ENCODE peak calls at places on chromosomes 3 and 15, in ten cellular contexts. W is neuronal stem cell; B is activated CD8-positive, alpha-beta memory T cell treated with anti-CD3 and anti-CD28 coated beads for 48 hours; T is RPMI8226; A is EL; U is AML-193; C is activated T-cell treated with anti-CD3 and anti-CD28 coated beads for 4 hours; F is GM12865; I is dorsolateral prefrontal cortex; X is activated CD4-positive, alpha-beta T cell treated with anti-CD3 and anti-CD28 coated beads for 1 hour. K is an unnamed sample.

GRCh38 chr3:53671192-53672021 is 174.8 kb downstream of the CHDH start:
- DNase-seq in W (no peak), B (no peak), T (peak), A (no peak), U (no peak), C (no peak), F (no peak), I (no peak), X (no peak), K (no peak)

GRCh38 chr15:20356444-20357138 is 185.0 kb downstream of the GOLGA6L6 start:
- DNase-seq in W (peak), B (no peak), T (peak), A (no peak), U (no peak), C (peak), F (peak), I (peak), X (peak), K (peak)

GRCh38 chr3:73813291-73813977 is 188.7 kb upstream of the PDZRN3 start:
- DNase-seq in W (no peak), B (no peak), T (no peak), A (no peak), U (no peak), C (no peak), F (no peak), I (no peak), X (no peak), K (no peak)

GRCh38 chr3:53577486-53577885 is 83.1 kb downstream of the CACNA1D start:
- DNase-seq in W (no peak), B (no peak), T (no peak), A (no peak), U (no peak), C (no peak), F (no peak), I (no peak), X (no peak), K (no peak)

GRCh38 chr3:172840913-172841312 is 90.4 kb downstream of the ECT2 start:
- DNase-seq in W (no peak), B (no peak), T (no peak), A (no peak), U (no peak), C (no peak), F (no peak), I (no peak), X (no peak), K (no peak)

GRCh38 chr15:34837246-34838016 is 42.1 kb upstream of the ACTC1 start:
- DNase-seq in W (no peak), B (no peak), T (no peak), A (peak), U (no peak), C (no peak), F (no peak), I (no peak), X (no peak), K (no peak)

GRCh38 chr3:156477306-156477705 is 77.6 kb downstream of the SSR3 start:
- DNase-seq in W (no peak), B (no peak), T (no peak), A (peak), U (no peak), C (no peak), F (no peak), I (no peak), X (no peak), K (no peak)

GRCh38 chr3:127680790-127681189 is 8.0 kb downstream of the ABTB1 start:
- DNase-seq in W (no peak), B (no peak), T (no peak), A (no peak), U (no peak), C (no peak), F (no peak), I (no peak), X (no peak), K (no peak)

GRCh38 chr15:82655606-82656005 is 8.4 kb upstream of the CPEB1 start:
- DNase-seq in W (no peak), B (no peak), T (no peak), A (no peak), U (no peak), C (no peak), F (no peak), I (no peak), X (no peak), K (no peak)

GRCh38 chr15:98790270-98790669 is 141.9 kb downstream of the IGF1R start:
- DNase-seq in W (no peak), B (no peak), T (no peak), A (no peak), U (no peak), C (no peak), F (no peak), I (no peak), X (no peak), K (no peak)

GRCh38 chr3:4407941-4408340 is 59.1 kb downstream of the SUMF1 start:
- DNase-seq in W (no peak), B (no peak), T (no peak), A (no peak), U (no peak), C (no peak), F (no peak), I (no peak), X (no peak), K (no peak)

GRCh38 chr15:39488498-39488897 is 92.4 kb upstream of the THBS1 start:
- DNase-seq in W (no peak), B (no peak), T (no peak), A (no peak), U (no peak), C (no peak), F (no peak), I (no peak), X (no peak), K (no peak)

GRCh38 chr15:38438031-38438986 is 15.6 kb upstream of the FAM98B start:
- DNase-seq in W (no peak), B (no peak), T (no peak), A (no peak), U (peak), C (no peak), F (no peak), I (no peak), X (no peak), K (no peak)

GRCh38 chr15:76337739-76338554 is 1.4 kb downstream of the ISL2 start:
- DNase-seq in W (peak), B (no peak), T (peak), A (peak), U (no peak), C (no peak), F (no peak), I (no peak), X (no peak), K (peak)